ENCODE peak calls at places on chromosome 19, in six cellular contexts. B, C, G, O, Y and M are unnamed samples.
A peak's percentile ranks its signal among the peaks of the same experiment; 100 is the strongest.

GRCh38 chr19:38452430-38453366 is 19.2 kb downstream of the RYR1 start:
- DNase-seq in B (peak; percentile 72), C (no peak), G (peak; percentile 4), O (no peak), Y (peak; percentile 63), M (peak; percentile 99)

GRCh38 chr19:17861542-17862402 is 2.1 kb downstream of the RPL18A start:
- DNase-seq in B (no peak), C (no peak), G (no peak), O (no peak), Y (no peak), M (no peak)

GRCh38 chr19:18289471-18290066 is 8.1 kb upstream of the JUND start:
- DNase-seq in B (no peak), C (no peak), G (no peak), O (no peak), Y (no peak), M (no peak)

GRCh38 chr19:46351241-46352041 is 4.6 kb downstream of the PPP5C start:
- DNase-seq in B (no peak), C (no peak), G (peak; percentile 21), O (no peak), Y (peak; percentile 60), M (peak; percentile 27)

GRCh38 chr19:55373318-55373992 is 3.2 kb upstream of the TMEM190 start:
- DNase-seq in B (no peak), C (no peak), G (no peak), O (no peak), Y (no peak), M (no peak)

GRCh38 chr19:45152504-45153338 is 8.1 kb downstream of the NKPD1 start:
- DNase-seq in B (peak; percentile 85), C (peak; percentile 45), G (no peak), O (no peak), Y (no peak), M (peak; percentile 87)

GRCh38 chr19:48568345-48568886 is 16.4 kb downstream of the SULT2B1 start:
- DNase-seq in B (peak; percentile 26), C (peak; percentile 91), G (peak; percentile 83), O (no peak), Y (no peak), M (peak; percentile 65)

GRCh38 chr19:39430675-39431593 is 4.8 kb downstream of the RPS16 start:
- DNase-seq in B (no peak), C (peak; percentile 66), G (peak; percentile 93), O (peak; percentile 83), Y (peak; percentile 34), M (peak; percentile 74)

GRCh38 chr19:18274776-18275356 is 614 bp upstream of the IQCN start:
- DNase-seq in B (no peak), C (peak; percentile 90), G (peak; percentile 89), O (no peak), Y (no peak), M (peak; percentile 37)

GRCh38 chr19:45278087-45278486 is 27.0 kb downstream of the MARK4 start:
- DNase-seq in B (no peak), C (no peak), G (no peak), O (no peak), Y (no peak), M (no peak)

GRCh38 chr19:55697069-55697440 is 22.0 kb downstream of the EPN1 start:
- DNase-seq in B (no peak), C (no peak), G (no peak), O (no peak), Y (no peak), M (no peak)

GRCh38 chr19:49339364-49340068 is 4.3 kb downstream of the CD37 start:
- DNase-seq in B (peak; percentile 97), C (peak; percentile 87), G (peak; percentile 93), O (no peak), Y (no peak), M (peak; percentile 97)

GRCh38 chr19:48290341-48290922 is 20.6 kb downstream of the ZNF114 start:
- DNase-seq in B (peak; percentile 80), C (peak; percentile 64), G (no peak), O (no peak), Y (no peak), M (peak; percentile 90)

GRCh38 chr19:41612483-41612882 is 14.4 kb downstream of the CEACAM4 start:
- DNase-seq in B (no peak), C (no peak), G (no peak), O (no peak), Y (no peak), M (no peak)

GRCh38 chr19:46426035-46426505 is 2.7 kb downstream of the PNMA8C start:
- DNase-seq in B (peak; percentile 33), C (peak; percentile 62), G (no peak), O (no peak), Y (no peak), M (no peak)

GRCh38 chr19:7229735-7230134 is 64.5 kb downstream of the INSR start:
- DNase-seq in B (no peak), C (no peak), G (no peak), O (no peak), Y (no peak), M (no peak)

GRCh38 chr19:7226749-7227148 is 67.5 kb downstream of the INSR start:
- DNase-seq in B (no peak), C (no peak), G (no peak), O (no peak), Y (no peak), M (no peak)

GRCh38 chr19:7230826-7231225 is 63.4 kb downstream of the INSR start:
- DNase-seq in B (no peak), C (no peak), G (no peak), O (no peak), Y (no peak), M (no peak)

GRCh38 chr19:7227735-7228134 is 66.5 kb downstream of the INSR start:
- DNase-seq in B (no peak), C (no peak), G (no peak), O (no peak), Y (no peak), M (no peak)

GRCh38 chr19:7228935-7229541 is 65.2 kb downstream of the INSR start:
- DNase-seq in B (no peak), C (no peak), G (no peak), O (no peak), Y (no peak), M (no peak)
- H4K20me1 ChIP-seq in B (peaks cover 9% of the 10 kb centered on the region), C (peaks cover 26% of the 10 kb centered on the region), G (no peaks in the 10 kb centered on the region), O (no peaks in the 10 kb centered on the region), Y (no peaks in the 10 kb centered on the region), M (peaks cover 4% of the 10 kb centered on the region)

DNA sequence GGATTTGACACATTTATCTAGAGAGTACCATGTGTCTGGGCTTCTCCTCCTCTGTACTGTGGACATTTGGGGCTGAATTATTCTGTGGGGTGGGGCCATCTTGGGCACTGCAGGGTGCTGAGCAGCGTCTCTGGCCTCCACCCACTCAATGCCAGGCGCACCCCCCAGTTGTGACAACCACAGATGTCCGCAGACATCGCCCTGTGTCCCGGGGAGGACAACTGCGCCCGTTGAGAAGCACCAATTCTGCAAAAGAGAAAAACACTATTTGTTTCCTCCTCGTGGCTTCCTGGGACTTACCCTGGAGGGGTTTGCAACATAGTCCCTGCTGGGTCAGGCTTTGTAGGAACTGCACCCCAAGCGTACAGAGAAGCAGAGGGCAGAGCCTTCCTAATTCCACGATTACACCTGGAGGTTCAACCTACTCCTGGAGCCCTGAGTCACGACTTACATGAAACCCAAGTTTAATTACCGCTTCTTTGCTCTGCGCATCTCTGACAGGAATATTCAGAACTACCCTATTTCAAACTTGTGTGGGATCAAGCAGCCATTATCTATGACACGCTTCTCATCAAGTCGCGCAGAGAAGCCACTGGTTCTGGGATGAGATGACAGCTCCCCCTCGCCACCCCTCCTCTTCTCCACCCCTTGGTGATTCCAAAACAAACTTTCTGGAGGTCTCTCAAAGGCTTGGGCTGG is 11.1 kb upstream of the SLC39A3 start:
- DNase-seq in B (no peak), C (no peak), G (no peak), O (no peak), Y (no peak), M (no peak)
- TF ChIP-seq EZH2phosphoT487 in B (no peak), C (no peak), G (no peak), O (no peak), Y (no peak), M (no peak)

GRCh38 chr19:14439014-14439413 is 5.9 kb downstream of the PKN1 start:
- DNase-seq in B (no peak), C (no peak), G (no peak), O (no peak), Y (no peak), M (no peak)

GRCh38 chr19:14437578-14438140 is 4.6 kb downstream of the PKN1 start:
- DNase-seq in B (no peak), C (no peak), G (no peak), O (no peak), Y (no peak), M (no peak)

GRCh38 chr19:14441041-14441938 is 8.2 kb downstream of the PKN1 start:
- DNase-seq in B (no peak), C (no peak), G (no peak), O (no peak), Y (no peak), M (no peak)

GRCh38 chr19:14442904-14443631 is 10.0 kb downstream of the PKN1 start:
- DNase-seq in B (no peak), C (no peak), G (no peak), O (no peak), Y (no peak), M (no peak)

GRCh38 chr19:14440049-14440448 is 6.9 kb downstream of the PKN1 start:
- DNase-seq in B (no peak), C (no peak), G (no peak), O (peak; percentile 76), Y (peak; percentile 88), M (peak; percentile 35)
- H4K20me1 ChIP-seq in B (peaks cover 23% of the 10 kb centered on the region), C (no peaks in the 10 kb centered on the region), G (no peaks in the 10 kb centered on the region), O (no peaks in the 10 kb centered on the region), Y (no peaks in the 10 kb centered on the region), M (peaks cover 10% of the 10 kb centered on the region)

GRCh38 chr19:54218960-54219661 is 3.7 kb downstream of the LILRB3 start:
- DNase-seq in B (no peak), C (no peak), G (no peak), O (no peak), Y (no peak), M (no peak)

GRCh38 chr19:54218259-54218658 is 4.5 kb downstream of the LILRB3 start:
- DNase-seq in B (no peak), C (no peak), G (no peak), O (no peak), Y (no peak), M (no peak)

GRCh38 chr19:54211214-54211613 is 10.6 kb downstream of the RPS9 start:
- DNase-seq in B (no peak), C (no peak), G (no peak), O (no peak), Y (no peak), M (no peak)

DNA sequence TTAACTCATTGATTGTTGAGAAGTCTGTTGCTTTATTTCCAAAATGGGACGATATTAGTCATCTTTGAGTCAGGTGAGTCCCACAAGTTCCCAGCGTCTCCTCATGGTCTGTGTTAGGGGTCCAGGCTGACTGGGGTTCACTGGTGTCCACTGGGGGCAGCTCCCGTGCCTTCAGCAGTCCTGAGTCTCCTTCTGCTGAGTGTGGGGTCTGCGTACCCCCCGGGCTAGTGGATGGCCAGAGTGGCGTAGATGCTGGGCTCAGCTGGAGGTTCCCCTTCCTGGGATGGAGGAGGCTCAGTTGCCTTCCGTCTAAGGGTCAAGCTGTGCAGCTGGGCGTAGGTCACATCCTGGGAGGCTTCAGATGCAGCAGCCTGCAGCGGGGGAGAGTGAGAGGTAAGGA is 5.9 kb downstream of the LILRB3 start:
- DNase-seq in B (no peak), C (no peak), G (no peak), O (no peak), Y (no peak), M (no peak)
- TF ChIP-seq EZH2phosphoT487 in B (no peak), C (no peak), G (no peak), O (no peak), Y (no peak), M (no peak)